ENCODE peak calls at places on chromosomes 13 and 19, in six cellular contexts. Z is neural progenitor cell, K is PC-3, E is GM23248, S is GM23338, U is SK-N-SH. Y is an unnamed sample. For H3F3A, the result is how much of the 10 kb centered on the place peaks cover.

GRCh38 chr13:89113744-89114143 is 1442.6 kb downstream of the SLITRK5 start:
- DNase-seq in Z (peak), K (no peak), E (no peak), S (peak), U (no peak), Y (no peak)

GRCh38 chr13:102310691-102311432 is 91.0 kb downstream of the FGF14 start:
- DNase-seq in Z (no peak), K (no peak), E (no peak), S (no peak), U (no peak), Y (no peak)

GRCh38 chr13:80390338-80390737 is 49.4 kb upstream of the SPRY2 start:
- DNase-seq in Z (no peak), K (no peak), E (no peak), S (no peak), U (no peak), Y (no peak)

GRCh38 chr19:5477451-5478215 is 22.4 kb downstream of the ZNRF4 start:
- DNase-seq in Z (no peak), K (no peak), E (no peak), S (no peak), U (no peak), Y (no peak)

GRCh38 chr13:61110804-61111203 is 304.8 kb downstream of the PCDH20 start:
- DNase-seq in Z (no peak), K (peak), E (no peak), S (no peak), U (peak), Y (no peak)

GRCh38 chr19:35703343-35703742 is 1.0 kb upstream of the ZBTB32 start:
- DNase-seq in Z (no peak), K (no peak), E (no peak), S (peak), U (peak), Y (no peak)

GRCh38 chr19:3673506-3674439 is 26.5 kb downstream of the PIP5K1C start:
- DNase-seq in Z (no peak), K (no peak), E (no peak), S (no peak), U (no peak), Y (no peak)

GRCh38 chr19:14394167-14394566 is 12.9 kb downstream of the ADGRE5 start:
- DNase-seq in Z (no peak), K (no peak), E (no peak), S (no peak), U (no peak), Y (no peak)

GRCh38 chr13:98965325-98965724 is 12.5 kb downstream of the DOCK9 start:
- DNase-seq in Z (no peak), K (no peak), E (no peak), S (no peak), U (no peak), Y (no peak)

GRCh38 chr19:2278504-2279158 is 3.3 kb downstream of the PEAK3 start:
- DNase-seq in Z (no peak), K (no peak), E (peak), S (no peak), U (peak), Y (no peak)

GRCh38 chr13:26759907-26760834 is at the start of gene GPR12:
- DNase-seq in Z (peak), K (no peak), E (peak), S (peak), U (peak), Y (no peak)

GRCh38 chr19:55333870-55334269 is 5.8 kb upstream of the KMT5C start:
- DNase-seq in Z (no peak), K (no peak), E (no peak), S (no peak), U (no peak), Y (no peak)

GRCh38 chr13:42720116-42720857 is 61.1 kb upstream of the FAM216B start:
- DNase-seq in Z (no peak), K (peak), E (peak), S (no peak), U (no peak), Y (no peak)

GRCh38 chr13:30943881-30944280 is 11.4 kb downstream of the TEX26 start:
- DNase-seq in Z (no peak), K (no peak), E (no peak), S (no peak), U (no peak), Y (no peak)

GRCh38 chr19:45076029-45076850 is at the start of gene ZNF296:
- DNase-seq in Z (peak), K (peak), E (peak), S (peak), U (no peak), Y (peak)

GRCh38 chr19:7426986-7427385 is 61.8 kb downstream of the PEX11G start:
- DNase-seq in Z (no peak), K (no peak), E (no peak), S (no peak), U (no peak), Y (no peak)

GRCh38 chr19:28691683-28692082 is 521.3 kb downstream of the UQCRFS1 start:
- DNase-seq in Z (no peak), K (no peak), E (peak), S (no peak), U (no peak), Y (no peak)

GRCh38 chr13:38866649-38867048 is 124.0 kb downstream of the STOML3 start:
- DNase-seq in Z (no peak), K (peak), E (no peak), S (no peak), U (no peak), Y (no peak)

GRCh38 chr13:42559057-42559456 is 14.9 kb upstream of the TNFSF11 start:
- DNase-seq in Z (no peak), K (no peak), E (no peak), S (no peak), U (no peak), Y (no peak)

GRCh38 chr13:33815011-33815550 is 2.9 kb upstream of the RFC3 start:
- DNase-seq in Z (no peak), K (no peak), E (no peak), S (no peak), U (no peak), Y (no peak)

GRCh38 chr13:26867451-26868067 is 107.0 kb upstream of the GPR12 start:
- DNase-seq in Z (peak), K (peak), E (peak), S (peak), U (no peak), Y (no peak)

GRCh38 chr13:49097374-49097773 is 121.7 kb downstream of the FNDC3A start:
- DNase-seq in Z (no peak), K (peak), E (peak), S (no peak), U (no peak), Y (no peak)

GRCh38 chr13:110014719-110015118 is 228.3 kb upstream of the IRS2 start:
- DNase-seq in Z (no peak), K (peak), E (no peak), S (no peak), U (no peak), Y (no peak)

GRCh38 chr13:24261566-24261965 is 47.8 kb upstream of the C1QTNF9 start:
- DNase-seq in Z (no peak), K (no peak), E (no peak), S (no peak), U (no peak), Y (peak)

GRCh38 chr13:109146912-109147624 is 517.7 kb downstream of the MYO16 start:
- DNase-seq in Z (no peak), K (peak), E (peak), S (no peak), U (peak), Y (no peak)

GRCh38 chr19:33785795-33786194 is 10.9 kb upstream of the KCTD15 start:
- DNase-seq in Z (no peak), K (peak), E (peak), S (no peak), U (no peak), Y (no peak)

GRCh38 chr19:54430306-54431254 is 15.3 kb downstream of the TTYH1 start:
- DNase-seq in Z (peak), K (peak), E (peak), S (peak), U (peak), Y (no peak)

GRCh38 chr13:23867027-23867491 is 22.1 kb downstream of the MIPEP start:
- DNase-seq in Z (peak), K (peak), E (peak), S (no peak), U (no peak), Y (no peak)

GRCh38 chr13:95749545-95749944 is 72.6 kb downstream of the DNAJC3 start:
- DNase-seq in Z (no peak), K (no peak), E (no peak), S (no peak), U (no peak), Y (peak)

GRCh38 chr19:47598407-47599349 is 10.3 kb upstream of the BICRA start:
- DNase-seq in Z (peak), K (peak), E (peak), S (peak), U (no peak), Y (no peak)

GRCh38 chr19:40523322-40524047 is 53.2 kb upstream of the SHKBP1 start:
- DNase-seq in Z (peak), K (peak), E (peak), S (peak), U (peak), Y (peak)

GRCh38 chr13:41311607-41312500 is 787 bp downstream of the NAA16 start:
- DNase-seq in Z (peak), K (peak), E (peak), S (peak), U (peak), Y (peak)
- TF ChIP-seq EZH2phosphoT487 in Z (no peak), K (no peak), E (no peak), S (no peak), U (no peak), Y (no peak)

GRCh38 chr19:11138659-11139526 is 16.7 kb downstream of the SPC24 start:
- DNase-seq in Z (peak), K (peak), E (peak), S (peak), U (peak), Y (no peak)
- H2AFZ ChIP-seq in Z (no peak), K (peak), E (peak), S (no peak), U (no peak), Y (no peak)

DNA sequence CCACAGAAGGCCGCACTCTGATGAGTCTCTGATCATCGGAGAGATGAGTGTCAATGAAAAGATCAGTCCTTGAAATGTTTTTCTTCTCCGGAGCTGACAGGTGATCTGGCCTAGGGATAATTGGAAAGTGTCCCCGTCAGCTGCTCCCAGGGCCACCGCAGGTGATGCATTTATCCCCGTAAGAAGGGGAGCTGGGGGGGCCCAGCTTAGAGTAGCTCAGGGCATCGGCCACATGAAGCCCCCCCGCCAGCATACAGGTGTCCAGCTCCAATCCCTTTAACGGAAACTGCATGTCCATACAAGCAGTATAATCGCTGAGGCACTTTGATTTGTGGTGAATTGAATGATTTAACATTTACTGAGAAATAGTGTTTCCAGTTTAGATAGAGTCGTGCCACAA is 27.7 kb downstream of the ATP4B start:
- DNase-seq in Z (no peak), K (no peak), E (no peak), S (no peak), U (no peak), Y (no peak)
- H3F3A ChIP-seq in Z (under half), K (under half), E (under half), S (under half), U (under half), Y (under half)

DNA sequence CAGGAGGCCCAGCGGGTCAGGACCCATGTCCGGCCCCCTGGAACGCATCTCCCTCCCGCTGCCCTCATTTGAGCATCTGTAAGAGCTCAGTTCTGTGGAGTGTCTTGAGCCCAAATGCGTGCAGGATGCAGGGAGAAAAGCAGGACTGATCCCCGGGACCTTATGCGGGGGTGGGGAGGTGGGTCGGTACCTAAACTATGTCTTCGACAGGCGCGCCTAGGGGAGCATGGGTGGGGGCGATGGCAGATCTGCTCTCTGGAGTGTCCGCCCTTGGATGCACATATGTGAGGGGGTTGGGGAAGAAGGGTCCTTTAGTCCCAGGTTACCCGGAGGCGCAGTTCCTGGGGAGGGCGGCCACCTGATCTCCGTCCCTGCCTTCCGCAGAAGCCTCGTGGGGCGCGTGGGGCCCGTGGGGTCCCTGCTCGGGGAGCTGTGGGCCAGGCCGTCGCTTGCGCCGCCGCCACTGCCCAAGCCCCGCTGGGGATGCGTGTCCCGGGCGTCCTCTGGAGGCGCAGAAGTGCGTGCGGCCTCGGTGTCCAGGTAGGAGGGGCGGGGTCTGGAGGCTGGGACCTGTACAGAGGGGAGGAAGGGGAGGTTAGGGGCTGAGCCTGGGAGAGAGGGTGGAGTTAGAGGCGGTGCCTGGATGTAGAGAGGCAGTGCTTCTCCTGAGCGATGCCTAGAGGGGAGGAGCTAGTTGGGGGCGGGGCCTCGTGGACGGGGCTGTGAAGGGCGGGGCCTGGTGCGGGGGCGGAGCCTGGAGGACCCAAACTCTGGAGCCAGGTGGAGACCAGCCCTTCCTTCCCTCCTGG is 2.8 kb downstream of the CILP2 start:
- DNase-seq in Z (peak), K (peak), E (peak), S (peak), U (peak), Y (no peak)
- TF ChIP-seq EZH2phosphoT487 in Z (no peak), K (no peak), E (no peak), S (no peak), U (no peak), Y (no peak)

Y was measured in MM.1S.